ENCODE peak calls at places on chromosomes 5 and 9, in seven cellular contexts. U is GM23338, T is HL-60, F is A549, X is SK-N-SH, M is HCT116, P is K562. H is an unnamed sample.

GRCh38 chr9:116391306-116391900 is 237.8 kb downstream of the PAPPA start:
- DNase-seq in U (no peak), T (no peak), F (no peak), X (no peak), M (no peak), P (no peak), H (no peak)

GRCh38 chr9:94030318-94031179 is 53.7 kb upstream of the PTPDC1 start:
- DNase-seq in U (peak), T (peak), F (peak), X (peak), M (peak), P (peak), H (peak)

GRCh38 chr5:33794550-33795300 is 97.1 kb downstream of the ADAMTS12 start:
- DNase-seq in U (no peak), T (no peak), F (no peak), X (no peak), M (no peak), P (no peak), H (no peak)

GRCh38 chr5:179607449-179607931 is 16.0 kb downstream of the HNRNPH1 start:
- DNase-seq in U (no peak), T (no peak), F (no peak), X (no peak), M (no peak), P (no peak), H (no peak)

GRCh38 chr9:91207481-91207888 is 154.2 kb downstream of the AUH start:
- DNase-seq in U (no peak), T (no peak), F (no peak), X (no peak), M (no peak), P (no peak), H (no peak)

GRCh38 chr5:151424892-151425523 is 22.4 kb upstream of the SLC36A1 start:
- DNase-seq in U (peak), T (no peak), F (no peak), X (no peak), M (no peak), P (no peak), H (no peak)

GRCh38 chr5:8600843-8601242 is 731.9 kb downstream of the MTRR start:
- DNase-seq in U (no peak), T (no peak), F (no peak), X (no peak), M (no peak), P (no peak), H (no peak)

GRCh38 chr5:134784241-134784920 is 25.8 kb downstream of the DDX46 start:
- DNase-seq in U (no peak), T (no peak), F (peak), X (no peak), M (no peak), P (no peak), H (no peak)

GRCh38 chr5:133323464-133323863 is 271.7 kb downstream of the HSPA4 start:
- DNase-seq in U (no peak), T (no peak), F (no peak), X (no peak), M (no peak), P (no peak), H (no peak)

GRCh38 chr5:31096238-31096865 is 97.1 kb upstream of the CDH6 start:
- DNase-seq in U (no peak), T (no peak), F (no peak), X (no peak), M (no peak), P (no peak), H (no peak)

GRCh38 chr9:114616684-114617520 is 5.8 kb downstream of the TMEM268 start:
- DNase-seq in U (no peak), T (peak), F (no peak), X (no peak), M (no peak), P (peak), H (peak)

GRCh38 chr5:1164696-1165630 is 36.4 kb upstream of the SLC6A19 start:
- DNase-seq in U (no peak), T (no peak), F (no peak), X (no peak), M (no peak), P (no peak), H (no peak)

GRCh38 chr5:67289763-67290521 is 93.3 kb upstream of the CD180 start:
- DNase-seq in U (no peak), T (no peak), F (no peak), X (no peak), M (no peak), P (no peak), H (no peak)

GRCh38 chr5:110854200-110854599 is 115.4 kb downstream of the SLC25A46 start:
- DNase-seq in U (no peak), T (no peak), F (no peak), X (no peak), M (no peak), P (no peak), H (no peak)

GRCh38 chr9:109036744-109037680 is 23.7 kb upstream of the CTNNAL1 start:
- DNase-seq in U (no peak), T (no peak), F (no peak), X (no peak), M (no peak), P (no peak), H (no peak)

GRCh38 chr5:65902104-65902503 is 24.3 kb upstream of the ERBIN start:
- DNase-seq in U (no peak), T (no peak), F (no peak), X (no peak), M (no peak), P (no peak), H (no peak)

GRCh38 chr5:2763533-2763794 is 12.0 kb upstream of the IRX2 start:
- DNase-seq in U (no peak), T (no peak), F (no peak), X (no peak), M (no peak), P (no peak), H (no peak)

GRCh38 chr9:113359385-113359784 is 10.0 kb downstream of the BSPRY start:
- DNase-seq in U (no peak), T (no peak), F (no peak), X (no peak), M (no peak), P (no peak), H (no peak)

GRCh38 chr9:130030821-130031481 is 12.0 kb downstream of the FNBP1 start:
- DNase-seq in U (no peak), T (no peak), F (no peak), X (no peak), M (no peak), P (no peak), H (no peak)

GRCh38 chr5:14399054-14399657 is 182.4 kb upstream of the OTULINL start:
- DNase-seq in U (peak), T (peak), F (peak), X (peak), M (peak), P (peak), H (no peak)

GRCh38 chr5:152532714-152533113 is 127.6 kb upstream of the NMUR2 start:
- DNase-seq in U (peak), T (no peak), F (peak), X (peak), M (peak), P (peak), H (peak)

GRCh38 chr5:41067714-41068113 is 3.4 kb downstream of the MROH2B start:
- DNase-seq in U (no peak), T (no peak), F (no peak), X (no peak), M (no peak), P (no peak), H (no peak)

GRCh38 chr5:163342301-163342700 is 95.1 kb upstream of the CCNG1 start:
- DNase-seq in U (no peak), T (no peak), F (no peak), X (no peak), M (no peak), P (no peak), H (no peak)

GRCh38 chr5:36462295-36463021 is 143.9 kb upstream of the SLC1A3 start:
- DNase-seq in U (no peak), T (no peak), F (no peak), X (no peak), M (no peak), P (no peak), H (no peak)

GRCh38 chr5:68285857-68286611 is 70.5 kb downstream of the PIK3R1 start:
- DNase-seq in U (peak), T (no peak), F (peak), X (peak), M (peak), P (peak), H (no peak)

GRCh38 chr9:131366745-131367401 is 27.0 kb upstream of the PRRC2B start:
- DNase-seq in U (peak), T (no peak), F (peak), X (peak), M (no peak), P (no peak), H (no peak)

GRCh38 chr5:58902305-58902704 is 319.4 kb downstream of the RAB3C start:
- DNase-seq in U (no peak), T (no peak), F (no peak), X (no peak), M (no peak), P (no peak), H (no peak)

GRCh38 chr5:137182576-137182975 is 316.6 kb downstream of the SPOCK1 start:
- DNase-seq in U (no peak), T (no peak), F (no peak), X (no peak), M (no peak), P (no peak), H (no peak)

DNA sequence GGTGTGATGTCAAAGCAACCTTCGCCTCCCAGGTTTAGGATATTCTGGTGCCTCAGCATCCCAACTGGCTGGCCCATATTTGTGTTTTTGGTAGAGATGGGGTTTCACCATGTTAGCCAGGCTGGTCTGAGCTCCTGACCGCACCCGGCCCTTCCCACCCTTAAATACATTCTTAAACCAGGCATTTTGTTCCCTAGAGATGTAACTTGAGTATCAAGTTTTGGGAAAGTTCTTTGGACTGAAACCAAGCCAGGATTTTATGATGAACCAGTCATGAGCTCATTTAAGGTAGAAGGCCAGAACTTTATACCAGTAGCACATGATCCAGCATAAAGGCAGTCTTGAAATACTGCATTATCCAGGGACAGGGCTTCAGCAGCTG is 3.5 kb downstream of the RPL7A start:
- DNase-seq in U (no peak), T (no peak), F (no peak), X (no peak), M (no peak), P (no peak), H (no peak)
- TF ChIP-seq REST in U (no peak), T (no peak), F (no peak), X (no peak), M (no peak), P (no peak), H (no peak)

DNA sequence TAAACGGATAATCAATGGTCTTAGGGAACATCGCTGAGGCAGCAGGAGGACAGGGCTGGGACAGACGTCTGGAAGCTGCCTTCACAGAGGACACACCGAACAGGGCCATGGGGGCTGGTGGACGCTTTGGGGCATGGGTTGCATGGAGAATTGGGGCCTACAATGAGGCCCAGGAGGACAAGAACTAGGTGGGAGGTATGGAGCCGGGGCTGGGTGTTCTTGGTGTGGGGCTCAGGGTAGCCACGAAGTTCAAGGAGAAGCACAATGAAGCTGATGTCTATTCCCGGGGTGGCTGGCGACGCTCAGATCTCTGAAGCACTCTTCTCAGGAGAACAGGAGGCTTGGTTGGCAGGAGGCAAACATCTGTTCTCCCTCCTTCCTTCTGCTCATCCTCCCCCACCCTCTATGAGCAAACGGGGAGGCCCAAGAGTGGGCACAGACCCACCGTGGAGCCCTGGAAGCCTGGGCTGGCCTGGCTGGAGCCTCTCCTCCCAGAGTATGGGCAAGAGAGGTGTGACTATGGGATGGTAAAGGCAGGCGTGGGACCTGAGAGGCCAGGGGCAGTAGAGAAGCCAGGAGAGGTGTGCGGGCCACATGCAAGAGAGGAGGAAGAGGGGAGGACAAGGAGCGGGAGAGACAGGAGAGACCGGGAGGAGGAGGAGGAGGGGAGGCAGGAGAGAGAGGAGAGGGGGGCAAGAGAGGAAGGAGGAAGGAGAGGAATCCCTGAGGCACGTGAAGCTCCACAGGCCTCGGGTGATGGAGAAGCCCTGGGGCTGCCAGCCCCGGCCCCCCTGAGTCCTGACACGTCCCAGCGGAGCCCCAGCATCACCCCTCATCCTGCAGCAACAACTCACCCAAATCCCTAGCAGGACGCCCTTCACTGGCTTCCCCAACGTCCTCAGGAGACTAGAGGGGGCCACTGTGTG is 159.0 kb downstream of the OLFM1 start:
- DNase-seq in U (no peak), T (no peak), F (no peak), X (no peak), M (no peak), P (no peak), H (no peak)
- TF ChIP-seq REST in U (no peak), T (no peak), F (no peak), X (no peak), M (no peak), P (no peak), H (no peak)

GRCh38 chr9:96100385-96100978 is 201.5 kb downstream of the HSD17B3 start:
- DNase-seq in U (peak), T (peak), F (no peak), X (no peak), M (no peak), P (no peak), H (no peak)
- TF ChIP-seq REST in U (no peak), T (no peak), F (no peak), X (no peak), M (no peak), P (no peak), H (no peak)

DNA sequence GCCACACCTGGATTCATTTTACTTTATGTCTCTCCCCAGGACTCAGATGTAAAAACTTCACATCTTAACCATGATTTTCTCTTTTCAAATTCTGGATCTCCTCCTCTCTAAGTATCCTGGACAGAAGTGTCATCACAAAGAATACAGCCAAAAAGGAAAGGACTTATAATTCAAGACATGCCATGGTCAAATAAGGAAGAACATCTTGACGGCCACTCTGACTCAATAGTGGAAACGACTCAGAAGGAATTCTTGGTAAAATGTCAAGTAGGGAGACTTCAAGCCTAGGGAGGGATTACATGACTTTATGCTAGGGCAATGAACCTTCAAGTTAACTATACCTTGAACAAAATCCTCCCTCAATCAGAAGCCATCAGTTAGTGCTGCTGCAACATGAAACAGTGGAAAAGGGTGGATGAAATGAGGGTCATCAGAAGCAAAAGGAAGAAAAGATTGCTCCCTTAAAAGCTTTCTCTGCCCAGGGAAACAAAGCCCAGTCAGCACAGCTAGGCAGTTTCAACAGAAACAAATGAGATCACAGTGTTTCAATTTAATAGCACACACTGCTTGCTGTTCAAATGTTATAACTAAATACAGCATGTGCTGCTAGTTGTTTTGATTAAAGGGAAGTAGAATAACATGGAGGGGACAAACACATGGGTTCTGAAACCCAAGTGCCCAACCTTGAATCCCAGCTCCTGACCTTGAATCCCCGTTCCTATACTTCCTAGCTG is 101.4 kb downstream of the LPAR1 start:
- DNase-seq in U (no peak), T (no peak), F (no peak), X (no peak), M (no peak), P (no peak), H (no peak)
- TF ChIP-seq REST in U (no peak), T (no peak), F (no peak), X (no peak), M (no peak), P (no peak), H (no peak)

GRCh38 chr9:127706836-127707241 is at the start of gene CFAP157:
- DNase-seq in U (peak), T (no peak), F (peak), X (peak), M (no peak), P (no peak), H (no peak)
- TF ChIP-seq REST in U (no peak), T (no peak), F (no peak), X (no peak), M (no peak), P (no peak), H (no peak)

GRCh38 chr5:153752890-153753289 is 262.4 kb downstream of the GRIA1 start:
- DNase-seq in U (no peak), T (no peak), F (no peak), X (no peak), M (no peak), P (no peak), H (no peak)

GRCh38 chr5:153753645-153754432 is 263.4 kb downstream of the GRIA1 start:
- DNase-seq in U (peak), T (no peak), F (no peak), X (no peak), M (no peak), P (no peak), H (no peak)

GRCh38 chr5:153748823-153749222 is 258.4 kb downstream of the GRIA1 start:
- DNase-seq in U (no peak), T (no peak), F (no peak), X (no peak), M (no peak), P (peak), H (no peak)

GRCh38 chr5:153746440-153746839 is 256.0 kb downstream of the GRIA1 start:
- DNase-seq in U (no peak), T (no peak), F (no peak), X (no peak), M (no peak), P (no peak), H (no peak)

GRCh38 chr5:153749941-153750340 is 259.5 kb downstream of the GRIA1 start:
- DNase-seq in U (no peak), T (no peak), F (no peak), X (no peak), M (no peak), P (no peak), H (no peak)
- TF ChIP-seq REST in U (no peak), T (no peak), F (no peak), X (no peak), M (no peak), P (no peak), H (no peak)

GRCh38 chr9:134209731-134210311 is 45.5 kb upstream of the RNU6ATAC start:
- DNase-seq in U (no peak), T (no peak), F (no peak), X (peak), M (no peak), P (no peak), H (no peak)
- TF ChIP-seq REST in U (no peak), T (no peak), F (no peak), X (no peak), M (no peak), P (no peak), H (no peak)

GRCh38 chr9:110520120-110520701 is 59.3 kb downstream of the SVEP1 start:
- DNase-seq in U (no peak), T (no peak), F (no peak), X (no peak), M (no peak), P (no peak), H (no peak)
- TF ChIP-seq REST in U (no peak), T (no peak), F (no peak), X (no peak), M (no peak), P (no peak), H (no peak)

GRCh38 chr9:14191512-14191911 is 122.4 kb downstream of the NFIB start:
- DNase-seq in U (no peak), T (no peak), F (no peak), X (no peak), M (no peak), P (no peak), H (no peak)
- TF ChIP-seq REST in U (no peak), T (no peak), F (no peak), X (no peak), M (no peak), P (no peak), H (no peak)

H was measured in GM12878.